ENCODE peak calls at places on chromosome 6, in five cellular contexts. Z is hepatocyte, D is H54, L is dorsolateral prefrontal cortex, B is AG09319. O is an unnamed sample.

GRCh38 chr6:161003336-161003735 is 11.8 kb downstream of the MAP3K4 start:
- DNase-seq in Z (no peak), D (no peak), L (no peak), B (no peak), O (no peak)

GRCh38 chr6:139888691-139889122 is 514.3 kb upstream of the CITED2 start:
- DNase-seq in Z (no peak), D (no peak), L (no peak), B (no peak), O (no peak)

GRCh38 chr6:24980507-24981384 is 45.0 kb upstream of the RIPOR2 start:
- DNase-seq in Z (no peak), D (no peak), L (no peak), B (no peak), O (no peak)

GRCh38 chr6:121436966-121437756 is 1.7 kb downstream of the GJA1 start:
- DNase-seq in Z (peak), D (peak), L (no peak), B (peak), O (peak)

GRCh38 chr6:43798688-43799444 is 28.9 kb downstream of the VEGFA start:
- DNase-seq in Z (peak), D (peak), L (no peak), B (peak), O (peak)

GRCh38 chr6:2109796-2110195 is 135.6 kb downstream of the GMDS start:
- DNase-seq in Z (no peak), D (no peak), L (no peak), B (no peak), O (no peak)

GRCh38 chr6:52300489-52300931 is 16.0 kb upstream of the MCM3 start:
- DNase-seq in Z (no peak), D (no peak), L (no peak), B (no peak), O (no peak)

GRCh38 chr6:53630533-53631269 is 34.9 kb downstream of the KLHL31 start:
- DNase-seq in Z (no peak), D (no peak), L (no peak), B (no peak), O (peak)

GRCh38 chr6:47759364-47759763 is 22.5 kb upstream of the OPN5 start:
- DNase-seq in Z (no peak), D (no peak), L (no peak), B (no peak), O (no peak)

GRCh38 chr6:95318137-95318536 is 259.2 kb upstream of the MANEA start:
- DNase-seq in Z (no peak), D (no peak), L (no peak), B (no peak), O (no peak)